ENCODE peak calls at places on chromosomes 4 and X, in six cellular contexts. W is ovary; I is CD4-positive, alpha-beta memory T cell; Z is IMR-90; C is GM23248; H is endodermal cell. O is an unnamed sample. For H3K36me3 and H3K27me3, the result is how much of the 10 kb centered on the place peaks cover.

GRCh38 chr4:112982677-112983076 is 66.8 kb upstream of the ANK2 start:
- DNase-seq in C (peak), Z (no peak), W (no peak), H (no peak), I (no peak), O (no peak)

GRCh38 chr4:157713342-157713741 is 459.5 kb downstream of the GASK1B start:
- DNase-seq in H (no peak), C (no peak), I (no peak), W (no peak), Z (no peak), O (no peak)

GRCh38 chr4:151325320-151326246 is at the start of gene SH3D19:
- DNase-seq in I (no peak), H (peak), Z (peak), W (peak), C (peak), O (peak)

GRCh38 chr4:169823685-169824084 is 65.9 kb upstream of the HPF1 start:
- DNase-seq in I (peak), Z (peak), C (peak), H (peak), W (no peak), O (peak)

GRCh38 chr4:53061467-53061866 is 199.3 kb downstream of the RASL11B start:
- DNase-seq in C (no peak), H (no peak), Z (no peak), W (no peak), I (no peak), O (no peak)

GRCh38 chrX:140701480-140701879 is 8.1 kb upstream of the LINC00632 start:
- DNase-seq in Z (peak), C (peak), H (no peak), I (no peak), W (no peak), O (peak)

GRCh38 chr4:186068581-186069402 is at the start of gene TLR3:
- DNase-seq in I (peak), Z (peak), H (no peak), C (peak), W (no peak), O (no peak)

GRCh38 chr4:114026447-114026846 is 47.0 kb upstream of the ARSJ start:
- DNase-seq in I (no peak), C (no peak), Z (no peak), W (no peak), H (no peak), O (no peak)

GRCh38 chr4:75048208-75048879 is 115.4 kb downstream of the PARM1 start:
- DNase-seq in Z (no peak), W (no peak), I (no peak), H (peak), C (no peak), O (no peak)

GRCh38 chr4:2862528-2862927 is 18.9 kb downstream of the ADD1 start:
- DNase-seq in C (peak), H (peak), I (no peak), Z (peak), W (no peak), O (no peak)

GRCh38 chr4:81652069-81652478 is 180.4 kb upstream of the RASGEF1B start:
- DNase-seq in W (no peak), C (no peak), Z (no peak), I (no peak), H (no peak), O (no peak)

GRCh38 chrX:72620550-72621145 is 48.0 kb upstream of the HDAC8 start:
- DNase-seq in W (peak), H (no peak), I (no peak), Z (peak), C (peak), O (peak)

GRCh38 chrX:49000640-49001039 is 1.4 kb downstream of the GRIPAP1 start:
- DNase-seq in I (no peak), C (no peak), H (no peak), Z (no peak), W (no peak), O (peak)

GRCh38 chr4:137387924-137388323 is 144.4 kb downstream of the PCDH18 start:
- DNase-seq in H (no peak), Z (peak), W (no peak), I (no peak), C (peak), O (no peak)

GRCh38 chr4:171281359-171281758 is 531.8 kb upstream of the GALNTL6 start:
- DNase-seq in W (no peak), I (no peak), Z (no peak), H (no peak), C (no peak), O (no peak)

GRCh38 chr4:128338634-128339355 is 51.2 kb upstream of the PGRMC2 start:
- DNase-seq in I (no peak), H (no peak), C (peak), W (no peak), Z (peak), O (no peak)

GRCh38 chrX:85828771-85829170 is 218.6 kb downstream of the CHM start:
- DNase-seq in Z (no peak), W (no peak), I (no peak), C (no peak), H (no peak), O (no peak)

GRCh38 chrX:68422478-68422877 is 10.8 kb downstream of the OPHN1 start:
- DNase-seq in C (no peak), H (no peak), W (no peak), I (no peak), Z (no peak), O (no peak)

GRCh38 chr4:98481167-98481566 is 177.2 kb downstream of the TSPAN5 start:
- DNase-seq in W (no peak), H (no peak), I (no peak), Z (no peak), C (no peak), O (peak)

DNA sequence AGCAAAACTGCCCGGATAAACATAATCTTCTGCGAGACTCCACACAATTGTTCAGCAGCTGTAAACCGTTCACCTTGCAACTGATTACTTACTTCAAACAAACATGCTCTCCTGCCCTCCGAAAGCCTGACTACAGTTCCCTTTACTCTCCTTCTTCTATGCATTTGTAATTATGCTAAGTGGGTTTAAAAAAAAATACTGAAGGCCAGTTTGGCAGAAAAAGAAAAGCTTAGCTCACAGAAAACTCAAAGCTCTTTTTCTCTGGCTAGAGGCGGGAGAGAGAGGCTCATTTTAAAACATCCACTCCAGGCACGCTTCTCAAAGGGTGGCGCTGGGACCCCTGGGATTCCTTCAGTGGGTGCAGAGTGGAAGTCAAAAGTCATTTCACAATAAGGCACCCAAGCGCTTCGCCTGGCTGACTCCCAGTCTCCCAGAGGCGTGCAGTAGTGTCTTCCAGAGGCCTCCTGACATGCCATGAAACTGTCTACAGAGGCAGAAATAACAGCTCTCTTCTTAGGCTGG is 1.9 kb downstream of the DHRSX start:
- DNase-seq in H (no peak), W (no peak), I (no peak), Z (peak), C (peak), O (peak)
- H3K4me3 ChIP-seq in H (peak), W (peak), I (no peak), Z (peak), C (peak), O (no peak)

DNA sequence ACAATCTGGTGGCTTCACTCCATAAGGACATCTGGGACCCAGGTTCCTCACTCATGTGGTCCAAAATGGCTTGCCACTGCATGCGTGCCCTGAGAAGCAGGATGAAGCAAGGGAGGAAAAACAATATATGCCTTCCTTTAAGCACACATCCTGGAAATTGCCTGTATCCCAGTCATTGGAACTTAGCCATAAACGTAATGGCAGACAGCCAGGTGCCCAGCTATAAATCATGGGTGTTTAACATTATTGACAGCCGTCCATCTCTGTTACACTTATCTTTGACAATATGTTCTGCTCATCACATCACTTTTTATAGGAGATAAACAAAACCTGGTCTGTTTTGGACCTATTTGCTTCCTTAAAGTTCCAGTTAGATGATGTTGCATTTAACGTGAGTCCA is 181.0 kb downstream of the AASDH start:
- DNase-seq in H (no peak), W (no peak), Z (no peak), I (no peak), C (no peak), O (no peak)
- H3K36me3 ChIP-seq in H (under half), W (under half), Z (under half), I (under half), C (under half), O (under half)

GRCh38 chr4:8919651-8920288 is 48.1 kb upstream of the HMX1 start:
- DNase-seq in C (no peak), W (no peak), H (no peak), I (no peak), Z (no peak), O (no peak)

GRCh38 chr4:8920289-8920965 is 48.8 kb upstream of the HMX1 start:
- DNase-seq in H (no peak), C (no peak), I (no peak), Z (no peak), W (no peak), O (no peak)

GRCh38 chr4:8921465-8921864 is 49.8 kb upstream of the HMX1 start:
- DNase-seq in I (no peak), W (no peak), Z (no peak), H (no peak), C (no peak), O (no peak)

GRCh38 chr4:8920969-8921368 is 49.3 kb upstream of the HMX1 start:
- DNase-seq in I (no peak), W (no peak), C (no peak), H (no peak), Z (no peak), O (no peak)

DNA sequence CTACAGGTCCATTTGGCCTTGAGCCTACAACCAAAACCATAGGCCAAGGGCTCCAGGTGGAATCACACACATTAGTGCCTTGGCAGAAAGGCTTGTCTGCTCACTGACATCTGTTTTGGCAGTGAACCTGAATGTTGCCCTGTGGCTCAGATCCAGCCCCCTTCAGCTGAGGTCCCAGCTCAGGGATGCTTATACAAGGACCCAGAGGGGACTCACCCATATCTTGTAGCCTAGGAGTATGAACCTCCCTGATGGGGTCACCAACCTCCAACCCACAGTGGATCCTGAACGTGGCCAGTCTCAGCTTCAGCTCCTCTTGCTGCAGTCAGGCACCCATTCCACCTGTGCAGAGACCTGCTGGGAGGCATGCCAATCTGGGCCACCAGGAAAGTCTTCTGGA is 50.8 kb upstream of the HMX1 start:
- DNase-seq in Z (no peak), I (no peak), H (no peak), W (no peak), C (no peak), O (no peak)
- H3K27me3 ChIP-seq in Z (under half), I (under half), H (under half), W (under half), C (under half), O (under half)

GRCh38 chrX:154542723-154543424 is 3.8 kb downstream of the G6PD start:
- DNase-seq in H (no peak), C (no peak), Z (no peak), I (no peak), W (no peak), O (no peak)
- H3K4me3 ChIP-seq in H (no peak), C (no peak), Z (no peak), I (no peak), W (no peak), O (no peak)

GRCh38 chr4:883377-884095 is 48.6 kb downstream of the GAK start:
- DNase-seq in C (no peak), I (no peak), H (no peak), W (no peak), Z (no peak), O (no peak)

GRCh38 chr4:882646-883045 is 49.5 kb downstream of the GAK start:
- DNase-seq in H (no peak), I (no peak), Z (no peak), C (no peak), W (no peak), O (no peak)

GRCh38 chr4:885353-885752 is 46.8 kb downstream of the GAK start:
- DNase-seq in H (no peak), Z (no peak), W (no peak), C (no peak), I (no peak), O (no peak)

GRCh38 chr4:886244-886643 is 45.9 kb downstream of the GAK start:
- DNase-seq in C (no peak), W (no peak), H (no peak), Z (no peak), I (no peak), O (no peak)

DNA sequence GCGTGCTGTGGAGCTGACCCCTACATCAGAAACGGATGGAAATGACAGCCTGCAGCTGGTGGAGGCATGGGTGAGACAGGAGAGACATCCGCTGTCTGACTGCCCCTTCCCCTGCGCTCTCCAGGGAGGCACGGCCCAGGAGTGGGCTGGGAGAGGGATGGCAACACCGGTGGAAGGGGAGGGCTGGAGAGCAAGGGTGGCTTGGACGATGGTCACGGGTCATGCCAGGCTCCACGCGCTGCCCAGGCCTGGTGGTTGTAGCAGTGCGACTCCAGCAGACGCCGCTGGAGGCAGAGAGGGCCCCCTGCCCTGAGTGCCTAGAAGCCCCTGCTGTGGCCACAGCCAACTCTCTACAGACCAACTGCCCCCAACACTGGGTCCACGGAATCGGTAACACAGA is 47.9 kb downstream of the GAK start:
- DNase-seq in C (no peak), H (no peak), I (no peak), Z (no peak), W (no peak), O (no peak)
- H3K36me3 ChIP-seq in C (under half), H (under half), I (under half), Z (half or more), W (under half), O (under half)

GRCh38 chr4:37438880-37439279 is 194.3 kb downstream of the NWD2 start:
- DNase-seq in I (no peak), W (no peak), Z (no peak), C (peak), H (no peak), O (no peak)
- H3K27me3 ChIP-seq in I (under half), W (under half), Z (under half), C (under half), H (under half), O (under half)

DNA sequence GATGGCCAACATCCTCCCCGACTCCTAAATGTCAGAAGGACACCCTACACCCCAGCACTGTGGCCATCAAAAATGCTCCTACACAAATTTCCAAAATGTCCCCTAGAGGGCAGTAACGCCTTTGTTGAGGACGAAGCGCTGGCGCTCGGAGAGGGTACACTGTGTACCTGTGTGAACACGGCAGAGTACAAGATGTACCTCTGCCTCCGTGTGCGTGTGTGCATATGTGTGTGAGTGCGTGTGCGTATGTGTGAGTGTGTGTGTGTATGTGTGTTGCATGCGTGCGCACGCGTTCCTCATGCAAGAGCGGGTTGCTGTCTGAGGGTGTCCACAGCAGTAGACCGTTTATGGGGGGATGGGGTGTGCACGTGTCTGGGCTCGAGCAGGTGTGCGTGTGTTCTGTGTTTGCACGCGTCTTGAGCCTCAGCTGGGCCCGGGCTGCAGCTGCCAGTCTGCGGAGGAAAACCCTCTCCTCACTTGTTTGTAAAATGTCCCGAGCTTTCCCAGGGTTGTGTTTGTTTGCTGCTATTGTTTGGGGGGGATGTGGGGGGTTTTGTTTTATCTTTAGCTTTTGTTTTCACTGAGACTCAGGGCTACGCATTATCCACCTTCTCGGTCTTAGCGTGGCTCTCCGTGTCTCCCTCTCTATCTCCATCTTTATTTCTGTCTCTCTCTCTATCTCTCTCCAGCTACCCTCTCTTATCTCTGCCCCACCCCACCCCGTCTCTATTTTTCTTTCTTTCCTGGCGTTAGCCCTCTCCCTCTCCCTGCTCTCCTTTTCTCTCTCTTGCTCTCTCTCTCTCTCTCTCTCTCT is 10.4 kb upstream of the TSPYL2 start:
- DNase-seq in W (peak), I (peak), C (peak), H (peak), Z (peak), O (peak)
- H3K4me3 ChIP-seq in W (peak), I (no peak), C (no peak), H (peak), Z (no peak), O (peak)

GRCh38 chr4:65773636-65774035 is 103.3 kb upstream of the EPHA5 start:
- DNase-seq in W (no peak), Z (no peak), I (no peak), H (no peak), C (no peak), O (no peak)
- H3K36me3 ChIP-seq in W (under half), Z (under half), I (under half), H (under half), C (under half), O (under half)

O was measured in testis.